ENCODE peak calls at places on chromosomes 4 and X, in nine cellular contexts. One of them, this sample, is unnamed.

GRCh38 chr4:109294006-109294405 is 8.5 kb downstream of the COL25A1 start:
- DNase-seq in left ventricle myocardium inferior: no peak
- DNase-seq in A549: peak
- DNase-seq in non-pigmented ciliary epithelial cell: no peak
- DNase-seq in NCI-H526 treated with DMSO at 0.1 percent for 48 hours: no peak
- DNase-seq in NCI-H1436: no peak
- DNase-seq in stimulated activated CD4-positive, alpha-beta T cell treated with anti-CD3 and anti-CD28 coated beads, Interleukin-15, amount 100 ng/mL, for 24 hours: peak
- DNase-seq in upper lobe of right lung: no peak
- DNase-seq in KG1: peak
- DNase-seq in this sample: no peak

GRCh38 chrX:35664838-35665237 is 133.3 kb upstream of the MAGEB16 start:
- DNase-seq in left ventricle myocardium inferior: no peak
- DNase-seq in A549: no peak
- DNase-seq in non-pigmented ciliary epithelial cell: no peak
- DNase-seq in NCI-H526 treated with DMSO at 0.1 percent for 48 hours: no peak
- DNase-seq in NCI-H1436: no peak
- DNase-seq in stimulated activated CD4-positive, alpha-beta T cell treated with anti-CD3 and anti-CD28 coated beads, Interleukin-15, amount 100 ng/mL, for 24 hours: no peak
- DNase-seq in upper lobe of right lung: no peak
- DNase-seq in KG1: no peak
- DNase-seq in this sample: no peak

GRCh38 chr4:187995322-187996207 is at the start of gene ZFP42:
- DNase-seq in left ventricle myocardium inferior: no peak
- DNase-seq in A549: no peak
- DNase-seq in non-pigmented ciliary epithelial cell: no peak
- DNase-seq in NCI-H526 treated with DMSO at 0.1 percent for 48 hours: no peak
- DNase-seq in NCI-H1436: no peak
- DNase-seq in stimulated activated CD4-positive, alpha-beta T cell treated with anti-CD3 and anti-CD28 coated beads, Interleukin-15, amount 100 ng/mL, for 24 hours: no peak
- DNase-seq in upper lobe of right lung: no peak
- DNase-seq in KG1: no peak
- DNase-seq in this sample: peak

GRCh38 chr4:48025005-48025404 is 8.4 kb downstream of the NIPAL1 start:
- DNase-seq in left ventricle myocardium inferior: no peak
- DNase-seq in A549: no peak
- DNase-seq in non-pigmented ciliary epithelial cell: no peak
- DNase-seq in NCI-H526 treated with DMSO at 0.1 percent for 48 hours: no peak
- DNase-seq in NCI-H1436: no peak
- DNase-seq in stimulated activated CD4-positive, alpha-beta T cell treated with anti-CD3 and anti-CD28 coated beads, Interleukin-15, amount 100 ng/mL, for 24 hours: no peak
- DNase-seq in upper lobe of right lung: no peak
- DNase-seq in KG1: no peak
- DNase-seq in this sample: peak

GRCh38 chr4:10296730-10297129 is 160.5 kb downstream of the ZNF518B start:
- DNase-seq in left ventricle myocardium inferior: no peak
- DNase-seq in A549: no peak
- DNase-seq in non-pigmented ciliary epithelial cell: no peak
- DNase-seq in NCI-H526 treated with DMSO at 0.1 percent for 48 hours: no peak
- DNase-seq in NCI-H1436: no peak
- DNase-seq in stimulated activated CD4-positive, alpha-beta T cell treated with anti-CD3 and anti-CD28 coated beads, Interleukin-15, amount 100 ng/mL, for 24 hours: no peak
- DNase-seq in upper lobe of right lung: no peak
- DNase-seq in KG1: no peak
- DNase-seq in this sample: no peak

GRCh38 chrX:72349190-72349589 is 43.5 kb upstream of the CITED1 start:
- DNase-seq in left ventricle myocardium inferior: no peak
- DNase-seq in A549: no peak
- DNase-seq in non-pigmented ciliary epithelial cell: no peak
- DNase-seq in NCI-H526 treated with DMSO at 0.1 percent for 48 hours: no peak
- DNase-seq in NCI-H1436: no peak
- DNase-seq in stimulated activated CD4-positive, alpha-beta T cell treated with anti-CD3 and anti-CD28 coated beads, Interleukin-15, amount 100 ng/mL, for 24 hours: peak
- DNase-seq in upper lobe of right lung: no peak
- DNase-seq in KG1: no peak
- DNase-seq in this sample: no peak

GRCh38 chr4:144716778-144717177 is 70.8 kb downstream of the HHIP start:
- DNase-seq in left ventricle myocardium inferior: no peak
- DNase-seq in A549: no peak
- DNase-seq in non-pigmented ciliary epithelial cell: no peak
- DNase-seq in NCI-H526 treated with DMSO at 0.1 percent for 48 hours: no peak
- DNase-seq in NCI-H1436: no peak
- DNase-seq in stimulated activated CD4-positive, alpha-beta T cell treated with anti-CD3 and anti-CD28 coated beads, Interleukin-15, amount 100 ng/mL, for 24 hours: no peak
- DNase-seq in upper lobe of right lung: no peak
- DNase-seq in KG1: no peak
- DNase-seq in this sample: no peak

GRCh38 chrX:153778151-153778551 is 2.7 kb upstream of the SRPK3 start:
- DNase-seq in left ventricle myocardium inferior: no peak
- DNase-seq in A549: no peak
- DNase-seq in non-pigmented ciliary epithelial cell: no peak
- DNase-seq in NCI-H526 treated with DMSO at 0.1 percent for 48 hours: no peak
- DNase-seq in NCI-H1436: no peak
- DNase-seq in stimulated activated CD4-positive, alpha-beta T cell treated with anti-CD3 and anti-CD28 coated beads, Interleukin-15, amount 100 ng/mL, for 24 hours: no peak
- DNase-seq in upper lobe of right lung: no peak
- DNase-seq in KG1: no peak
- DNase-seq in this sample: no peak

GRCh38 chrX:45400380-45400779 is 199.7 kb upstream of the DIPK2B start:
- DNase-seq in left ventricle myocardium inferior: no peak
- DNase-seq in A549: no peak
- DNase-seq in non-pigmented ciliary epithelial cell: no peak
- DNase-seq in NCI-H526 treated with DMSO at 0.1 percent for 48 hours: no peak
- DNase-seq in NCI-H1436: no peak
- DNase-seq in stimulated activated CD4-positive, alpha-beta T cell treated with anti-CD3 and anti-CD28 coated beads, Interleukin-15, amount 100 ng/mL, for 24 hours: no peak
- DNase-seq in upper lobe of right lung: no peak
- DNase-seq in KG1: no peak
- DNase-seq in this sample: no peak

GRCh38 chrX:8743126-8743732 is 11.3 kb upstream of the ANOS1 start:
- DNase-seq in left ventricle myocardium inferior: no peak
- DNase-seq in A549: peak
- DNase-seq in non-pigmented ciliary epithelial cell: no peak
- DNase-seq in NCI-H526 treated with DMSO at 0.1 percent for 48 hours: no peak
- DNase-seq in NCI-H1436: no peak
- DNase-seq in stimulated activated CD4-positive, alpha-beta T cell treated with anti-CD3 and anti-CD28 coated beads, Interleukin-15, amount 100 ng/mL, for 24 hours: peak
- DNase-seq in upper lobe of right lung: peak
- DNase-seq in KG1: peak
- DNase-seq in this sample: no peak

This sample was measured in SHP77 treated with DMSO at 0.1 percent for 48 hours.